ENCODE peak calls at places on chromosomes 4 and X, in five cellular contexts. V, O, S, B and X are unnamed samples.

GRCh38 chr4:110172972-110173371 is 25.4 kb downstream of the ELOVL6 start:
- DNase-seq in V (peak), O (no peak), S (no peak), B (no peak), X (peak)

GRCh38 chr4:121073672-121074386 is 1.5 kb upstream of the NDNF start:
- DNase-seq in V (peak), O (no peak), S (peak), B (no peak), X (no peak)

GRCh38 chrX:118632862-118633261 is 94.5 kb upstream of the IL13RA1 start:
- DNase-seq in V (no peak), O (no peak), S (no peak), B (no peak), X (no peak)

GRCh38 chr4:158229768-158230167 is 19.5 kb downstream of the TMEM144 start:
- DNase-seq in V (no peak), O (peak), S (no peak), B (no peak), X (no peak)

GRCh38 chr4:155604718-155605601 is 61.7 kb upstream of the GUCY1A1 start:
- DNase-seq in V (no peak), O (no peak), S (no peak), B (no peak), X (peak)

GRCh38 chr4:83454626-83455025 is 997 bp downstream of the HELQ start:
- DNase-seq in V (peak), O (peak), S (no peak), B (no peak), X (no peak)

GRCh38 chr4:105061720-105062119 is 85.0 kb upstream of the TET2 start:
- DNase-seq in V (no peak), O (no peak), S (no peak), B (no peak), X (peak)

GRCh38 chrX:66126671-66127070 is 37.4 kb upstream of the HEPH start:
- DNase-seq in V (no peak), O (peak), S (no peak), B (no peak), X (no peak)

GRCh38 chr4:112266823-112267222 is 18.9 kb downstream of the TIFA start:
- DNase-seq in V (peak), O (peak), S (peak), B (no peak), X (peak)

GRCh38 chr4:142435599-142436235 is 410.4 kb downstream of the INPP4B start:
- DNase-seq in V (peak), O (peak), S (no peak), B (no peak), X (no peak)

GRCh38 chr4:7004331-7004730 is 38.8 kb upstream of the TADA2B start:
- DNase-seq in V (no peak), O (no peak), S (no peak), B (no peak), X (no peak)

GRCh38 chrX:118347131-118347530 is 1.2 kb downstream of the WDR44 start:
- DNase-seq in V (peak), O (peak), S (peak), B (no peak), X (peak)

GRCh38 chr4:183300660-183301059 is 19.4 kb downstream of the CLDN22 start:
- DNase-seq in V (no peak), O (no peak), S (no peak), B (no peak), X (peak)

GRCh38 chrX:85611926-85612325 is 232.5 kb upstream of the POF1B start:
- DNase-seq in V (no peak), O (no peak), S (peak), B (no peak), X (peak)

GRCh38 chrX:151754042-151754419 is 19.5 kb downstream of the CNGA2 start:
- DNase-seq in V (no peak), O (no peak), S (no peak), B (peak), X (peak)

GRCh38 chr4:61501812-61502211 is 301.7 kb downstream of the ADGRL3 start:
- DNase-seq in V (no peak), O (no peak), S (no peak), B (no peak), X (no peak)

GRCh38 chr4:85940131-85940530 is 419.7 kb downstream of the MAPK10 start:
- DNase-seq in V (no peak), O (no peak), S (no peak), B (no peak), X (no peak)

GRCh38 chrX:281166-281999 is at the start of gene PLCXD1:
- DNase-seq in V (peak), O (peak), S (peak), B (no peak), X (no peak)
- TF ChIP-seq EZH2phosphoT487 in V (no peak), O (no peak), S (no peak), B (no peak), X (no peak)

GRCh38 chr4:92186239-92186638 is 117.5 kb upstream of the GRID2 start:
- DNase-seq in V (no peak), O (no peak), S (no peak), B (no peak), X (no peak)

GRCh38 chr4:92183825-92184224 is 119.9 kb upstream of the GRID2 start:
- DNase-seq in V (no peak), O (no peak), S (no peak), B (no peak), X (no peak)

GRCh38 chr4:92184566-92184965 is 119.2 kb upstream of the GRID2 start:
- DNase-seq in V (no peak), O (no peak), S (no peak), B (no peak), X (no peak)

GRCh38 chr4:92182006-92182735 is 121.6 kb upstream of the GRID2 start:
- DNase-seq in V (no peak), O (no peak), S (no peak), B (no peak), X (no peak)

DNA sequence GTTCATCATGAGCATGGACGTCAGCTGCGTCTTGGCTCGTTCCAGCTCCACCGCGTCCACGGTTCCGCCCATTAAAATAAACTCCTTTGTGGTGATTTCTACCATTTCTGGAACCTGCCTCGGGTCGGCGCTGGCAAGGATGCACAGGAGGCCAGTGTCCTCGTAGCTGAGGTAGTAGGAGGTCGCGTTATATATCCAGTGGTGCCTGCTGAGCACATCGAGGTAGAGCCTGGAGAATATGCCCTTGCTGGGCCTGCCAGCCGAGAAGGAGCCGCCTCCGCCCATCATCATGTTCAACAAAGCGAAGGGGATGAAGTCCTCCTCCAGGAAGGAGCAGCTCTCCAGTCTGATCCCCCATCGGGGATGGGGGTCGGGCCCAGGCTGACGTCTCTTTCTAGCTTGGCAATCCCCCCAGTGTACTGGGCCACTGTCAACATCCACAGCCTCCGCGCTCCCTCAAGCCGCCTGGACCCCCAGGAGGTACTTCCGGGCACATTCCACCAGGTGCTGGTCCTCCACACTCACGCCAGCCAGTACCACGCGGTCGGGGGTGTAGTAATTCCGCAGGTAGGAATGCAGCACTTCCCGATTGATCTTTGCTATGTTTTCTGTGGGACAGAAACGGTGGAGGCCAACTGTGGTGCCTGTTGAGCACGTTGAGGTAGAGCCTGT is 120.9 kb upstream of the GRID2 start:
- DNase-seq in V (no peak), O (no peak), S (no peak), B (no peak), X (no peak)
- TF ChIP-seq EZH2phosphoT487 in V (no peak), O (no peak), S (no peak), B (no peak), X (no peak)

GRCh38 chr4:118787844-118788380 is 48.0 kb downstream of the SEC24D start:
- DNase-seq in V (no peak), O (no peak), S (no peak), B (no peak), X (no peak)

GRCh38 chr4:118783887-118784286 is 52.0 kb downstream of the SEC24D start:
- DNase-seq in V (no peak), O (no peak), S (no peak), B (no peak), X (no peak)
- TF ChIP-seq EZH2phosphoT487 in V (no peak), O (no peak), S (no peak), B (no peak), X (no peak)

GRCh38 chrX:135003876-135004623 is 13.3 kb downstream of the SMIM10 start:
- DNase-seq in V (peak), O (peak), S (peak), B (peak), X (peak)

GRCh38 chrX:135000516-135000915 is 9.7 kb downstream of the SMIM10 start:
- DNase-seq in V (no peak), O (no peak), S (no peak), B (no peak), X (peak)

GRCh38 chrX:134998246-134998645 is 7.5 kb downstream of the SMIM10 start:
- DNase-seq in V (no peak), O (no peak), S (no peak), B (no peak), X (no peak)

DNA sequence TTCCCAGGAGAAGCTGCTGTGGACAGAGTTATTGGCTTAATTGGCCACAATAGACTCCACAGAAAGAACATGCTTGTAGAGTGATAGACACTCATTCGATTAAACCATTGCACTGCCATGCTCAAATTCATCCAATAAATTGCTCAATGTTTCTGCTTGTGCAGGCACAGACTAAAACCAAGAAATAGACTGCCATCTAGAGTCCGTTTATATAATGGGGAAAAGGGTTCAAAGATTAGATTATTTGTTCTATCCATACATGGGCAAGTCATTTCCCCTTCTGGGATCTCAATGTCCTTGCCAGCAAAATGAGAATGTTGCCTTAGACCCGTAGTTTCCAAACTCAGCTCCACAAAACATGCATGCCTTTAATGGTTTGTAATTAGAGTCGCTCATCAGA is 8.7 kb downstream of the SMIM10 start:
- DNase-seq in V (peak), O (peak), S (peak), B (peak), X (peak)
- TF ChIP-seq EZH2phosphoT487 in V (no peak), O (no peak), S (no peak), B (no peak), X (no peak)

GRCh38 chrX:17977696-17978095 is 116.6 kb upstream of the RAI2 start:
- DNase-seq in V (no peak), O (no peak), S (no peak), B (no peak), X (no peak)

GRCh38 chrX:17976955-17977354 is 115.9 kb upstream of the RAI2 start:
- DNase-seq in V (no peak), O (no peak), S (no peak), B (no peak), X (no peak)
- TF ChIP-seq EZH2phosphoT487 in V (no peak), O (no peak), S (no peak), B (no peak), X (no peak)

GRCh38 chr4:26175016-26175786 is 145.6 kb upstream of the RBPJ start:
- DNase-seq in V (no peak), O (no peak), S (no peak), B (no peak), X (no peak)
- TF ChIP-seq EZH2phosphoT487 in V (no peak), O (no peak), S (no peak), B (no peak), X (no peak)

DNA sequence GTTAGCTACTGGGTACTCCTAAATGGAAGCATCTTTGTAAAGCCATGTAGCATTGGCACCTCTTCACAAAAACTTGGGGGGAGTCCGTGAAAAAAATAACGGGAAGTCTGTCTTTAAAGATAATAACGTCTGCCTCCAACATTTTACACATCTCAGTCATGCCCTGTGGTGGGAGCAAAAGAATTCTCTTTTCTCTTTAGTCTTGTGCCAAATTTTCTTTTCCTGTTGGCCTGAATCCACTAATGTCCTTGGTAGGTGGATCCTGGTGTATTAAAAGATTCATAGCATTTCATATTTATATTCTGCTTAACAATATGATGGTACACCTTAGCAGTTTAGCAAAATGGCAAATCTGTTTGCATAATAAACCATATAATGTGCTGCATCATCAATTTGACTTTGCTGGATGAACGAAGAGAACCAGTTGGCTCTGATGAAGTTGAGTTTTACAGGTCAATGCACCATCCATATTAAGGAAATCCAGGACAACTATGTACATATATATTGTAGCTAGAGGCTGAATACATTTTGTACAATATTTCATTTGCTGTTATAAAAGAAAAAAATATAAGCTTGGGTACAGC is 746.4 kb upstream of the MAGEB2 start:
- DNase-seq in V (no peak), O (no peak), S (no peak), B (no peak), X (no peak)
- TF ChIP-seq EZH2phosphoT487 in V (no peak), O (no peak), S (no peak), B (no peak), X (no peak)

GRCh38 chrX:9576059-9576458 is 111.2 kb downstream of the TBL1X start:
- DNase-seq in V (no peak), O (no peak), S (no peak), B (no peak), X (no peak)

GRCh38 chrX:9577555-9577954 is 112.7 kb downstream of the TBL1X start:
- DNase-seq in V (no peak), O (no peak), S (no peak), B (no peak), X (no peak)

GRCh38 chrX:9569875-9570274 is 105.0 kb downstream of the TBL1X start:
- DNase-seq in V (no peak), O (no peak), S (no peak), B (no peak), X (no peak)

GRCh38 chrX:9578083-9578779 is 113.4 kb downstream of the TBL1X start:
- DNase-seq in V (no peak), O (no peak), S (no peak), B (no peak), X (no peak)

GRCh38 chrX:9573282-9574106 is 108.6 kb downstream of the TBL1X start:
- DNase-seq in V (peak), O (peak), S (no peak), B (no peak), X (no peak)
- TF ChIP-seq EZH2phosphoT487 in V (no peak), O (no peak), S (no peak), B (no peak), X (no peak)